ENCODE peak calls at places on chromosome 10, in four cellular contexts. One of them, this sample, is unnamed.

GRCh38 chr10:121928528-121928884 is 675 bp upstream of the ATE1 start:
- DNase-seq in skeletal muscle cell: no peak
- DNase-seq in esophagus squamous epithelium: no peak
- DNase-seq in NCI-H1105 treated with DMSO at 0.1 percent for 48 hours: no peak
- DNase-seq in this sample: no peak

GRCh38 chr10:51000164-51000563 is 74.1 kb upstream of the PRKG1 start:
- DNase-seq in skeletal muscle cell: peak; percentile 89
- DNase-seq in esophagus squamous epithelium: no peak
- DNase-seq in NCI-H1105 treated with DMSO at 0.1 percent for 48 hours: no peak
- DNase-seq in this sample: no peak

GRCh38 chr10:83562381-83562780 is 576.9 kb upstream of the GHITM start:
- DNase-seq in skeletal muscle cell: no peak
- DNase-seq in esophagus squamous epithelium: no peak
- DNase-seq in NCI-H1105 treated with DMSO at 0.1 percent for 48 hours: no peak
- DNase-seq in this sample: no peak

GRCh38 chr10:127496045-127496444 is 53.1 kb upstream of the NPS start:
- DNase-seq in skeletal muscle cell: no peak
- DNase-seq in esophagus squamous epithelium: no peak
- DNase-seq in NCI-H1105 treated with DMSO at 0.1 percent for 48 hours: no peak
- DNase-seq in this sample: no peak

GRCh38 chr10:118342638-118343020 is 505 bp upstream of the FAM204A start:
- DNase-seq in skeletal muscle cell: no peak
- DNase-seq in esophagus squamous epithelium: no peak
- DNase-seq in NCI-H1105 treated with DMSO at 0.1 percent for 48 hours: no peak
- DNase-seq in this sample: no peak

GRCh38 chr10:132986076-132986475 is 43.7 kb upstream of the CFAP46 start:
- DNase-seq in skeletal muscle cell: no peak
- DNase-seq in esophagus squamous epithelium: no peak
- DNase-seq in NCI-H1105 treated with DMSO at 0.1 percent for 48 hours: no peak
- DNase-seq in this sample: no peak

GRCh38 chr10:76432274-76433012 is 1001.0 kb downstream of the LRMDA start:
- DNase-seq in skeletal muscle cell: no peak
- DNase-seq in esophagus squamous epithelium: no peak
- DNase-seq in NCI-H1105 treated with DMSO at 0.1 percent for 48 hours: no peak
- DNase-seq in this sample: no peak

GRCh38 chr10:96619120-96619519 is 32.3 kb upstream of the TM9SF3 start:
- DNase-seq in skeletal muscle cell: no peak
- DNase-seq in esophagus squamous epithelium: no peak
- DNase-seq in NCI-H1105 treated with DMSO at 0.1 percent for 48 hours: no peak
- DNase-seq in this sample: no peak

GRCh38 chr10:4839353-4839752 is 13.3 kb downstream of the AKR1E2 start:
- DNase-seq in skeletal muscle cell: no peak
- DNase-seq in esophagus squamous epithelium: no peak
- DNase-seq in NCI-H1105 treated with DMSO at 0.1 percent for 48 hours: no peak
- DNase-seq in this sample: no peak

This sample was measured in NCI-H2227 treated with DMSO at 0.1 percent for 48 hours.